ENCODE peak calls at places on chromosomes 1 and 21, in four cellular contexts. M is GM23248, N is fibroblast of lung, H is astrocyte. V is an unnamed sample.

GRCh38 chr1:47438321-47439150 is 692 bp downstream of the FOXD2 start:
- DNase-seq in H (no peak), M (peak), N (no peak), V (no peak)

GRCh38 chr21:27759091-27759659 is 792.3 kb upstream of the ADAMTS5 start:
- DNase-seq in N (no peak), H (no peak), M (peak), V (no peak)

GRCh38 chr1:2560299-2561073 is 4.3 kb downstream of the TNFRSF14 start:
- DNase-seq in H (no peak), N (no peak), M (no peak), V (no peak)

GRCh38 chr1:52771384-52771783 is 45.1 kb downstream of the ZYG11B start:
- DNase-seq in N (peak), M (no peak), H (peak), V (no peak)

GRCh38 chr1:231708394-231708793 is 81.8 kb downstream of the DISC1 start:
- DNase-seq in N (no peak), H (no peak), M (no peak), V (no peak)

GRCh38 chr1:93659805-93660479 is 21.7 kb downstream of the BCAR3 start:
- DNase-seq in H (no peak), M (peak), N (peak), V (no peak)

GRCh38 chr1:165954940-165955339 is 127.5 kb downstream of the UCK2 start:
- DNase-seq in N (peak), M (peak), H (no peak), V (peak)

GRCh38 chr21:46098303-46099141 is 610 bp downstream of the COL6A2 start:
- DNase-seq in N (no peak), H (no peak), M (peak), V (no peak)

GRCh38 chr1:201731592-201731991 is 97.4 kb upstream of the IPO9 start:
- DNase-seq in N (no peak), M (no peak), H (no peak), V (no peak)

GRCh38 chr21:20276954-20277353 is 721.3 kb upstream of the NCAM2 start:
- DNase-seq in M (no peak), H (no peak), N (no peak), V (no peak)

GRCh38 chr1:109773203-109773899 is 9.6 kb upstream of the EPS8L3 start:
- DNase-seq in M (peak), H (peak), N (peak), V (peak)

GRCh38 chr1:157407917-157408525 is 144.3 kb downstream of the FCRL5 start:
- DNase-seq in H (no peak), N (no peak), M (no peak), V (no peak)

GRCh38 chr1:42240964-42241755 is 76.6 kb upstream of the GUCA2A start:
- DNase-seq in M (peak), N (peak), H (peak), V (no peak)

GRCh38 chr1:25065246-25066238 is 135.5 kb upstream of the RUNX3 start:
- DNase-seq in M (peak), H (peak), N (peak), V (no peak)

GRCh38 chr1:168836469-168836868 is 107.5 kb upstream of the DPT start:
- DNase-seq in H (no peak), N (no peak), M (no peak), V (no peak)

GRCh38 chr1:76961181-76961580 is 93.9 kb downstream of the ST6GALNAC5 start:
- DNase-seq in M (peak), N (peak), H (peak), V (no peak)

GRCh38 chr1:117500584-117500983 is 105.3 kb upstream of the TENT5C start:
- DNase-seq in M (no peak), H (no peak), N (no peak), V (no peak)

GRCh38 chr1:166597516-166597915 is 241.8 kb upstream of the POGK start:
- DNase-seq in M (no peak), N (no peak), H (no peak), V (no peak)

GRCh38 chr21:14900058-14900457 is 164.7 kb downstream of the NRIP1 start:
- DNase-seq in H (peak), N (peak), M (peak), V (no peak)

GRCh38 chr1:6922096-6922931 is 137.1 kb downstream of the CAMTA1 start:
- DNase-seq in M (peak), H (peak), N (peak), V (no peak)

GRCh38 chr21:44838038-44838895 is 20.4 kb upstream of the SUMO3 start:
- DNase-seq in N (no peak), M (no peak), H (no peak), V (no peak)

GRCh38 chr1:244289976-244290375 is 161.7 kb downstream of the ADSS2 start:
- DNase-seq in M (no peak), N (no peak), H (no peak), V (no peak)

GRCh38 chr21:20451051-20451450 is 547.2 kb upstream of the NCAM2 start:
- DNase-seq in N (no peak), M (no peak), H (no peak), V (no peak)

GRCh38 chr1:109712321-109712864 is 342 bp downstream of the GSTM5 start:
- DNase-seq in H (no peak), N (no peak), M (no peak), V (no peak)

GRCh38 chr1:31943546-31944184 is 5.5 kb upstream of the PTP4A2 start:
- DNase-seq in M (peak), H (no peak), N (no peak), V (peak)

GRCh38 chr1:153929981-153930948 is 7.5 kb upstream of the GATAD2B start:
- DNase-seq in N (no peak), M (no peak), H (no peak), V (no peak)

GRCh38 chr1:153262462-153263157 is 3.1 kb downstream of the LORICRIN start:
- DNase-seq in H (no peak), N (no peak), M (no peak), V (no peak)

GRCh38 chr1:28926629-28927441 is 12.5 kb downstream of the EPB41 start:
- DNase-seq in H (no peak), N (no peak), M (no peak), V (no peak)

GRCh38 chr1:36098650-36099365 is 10.1 kb downstream of the ADPRS start:
- DNase-seq in H (no peak), M (no peak), N (no peak), V (no peak)

GRCh38 chr1:212820969-212821368 is 26.5 kb downstream of the SPATA45 start:
- DNase-seq in M (no peak), N (no peak), H (no peak), V (no peak)

GRCh38 chr1:181778630-181779285 is 282.8 kb downstream of the ZNF648 start:
- DNase-seq in H (peak), M (no peak), N (peak), V (no peak)

GRCh38 chr1:2645143-2645542 is 12.3 kb upstream of the MMEL1 start:
- DNase-seq in M (no peak), H (no peak), N (no peak), V (no peak)

GRCh38 chr1:35587736-35588135 is 14.6 kb downstream of the TFAP2E start:
- DNase-seq in N (no peak), M (no peak), H (no peak), V (no peak)

GRCh38 chr21:31484219-31484618 is 140.2 kb upstream of the TIAM1 start:
- DNase-seq in M (no peak), H (no peak), N (no peak), V (no peak)

GRCh38 chr1:84969489-84970250 is 27.2 kb downstream of the MCOLN2 start:
- DNase-seq in M (no peak), H (no peak), N (no peak), V (no peak)

GRCh38 chr1:217718873-217719272 is 87.7 kb downstream of the SPATA17 start:
- DNase-seq in N (peak), M (peak), H (peak), V (no peak)

DNA sequence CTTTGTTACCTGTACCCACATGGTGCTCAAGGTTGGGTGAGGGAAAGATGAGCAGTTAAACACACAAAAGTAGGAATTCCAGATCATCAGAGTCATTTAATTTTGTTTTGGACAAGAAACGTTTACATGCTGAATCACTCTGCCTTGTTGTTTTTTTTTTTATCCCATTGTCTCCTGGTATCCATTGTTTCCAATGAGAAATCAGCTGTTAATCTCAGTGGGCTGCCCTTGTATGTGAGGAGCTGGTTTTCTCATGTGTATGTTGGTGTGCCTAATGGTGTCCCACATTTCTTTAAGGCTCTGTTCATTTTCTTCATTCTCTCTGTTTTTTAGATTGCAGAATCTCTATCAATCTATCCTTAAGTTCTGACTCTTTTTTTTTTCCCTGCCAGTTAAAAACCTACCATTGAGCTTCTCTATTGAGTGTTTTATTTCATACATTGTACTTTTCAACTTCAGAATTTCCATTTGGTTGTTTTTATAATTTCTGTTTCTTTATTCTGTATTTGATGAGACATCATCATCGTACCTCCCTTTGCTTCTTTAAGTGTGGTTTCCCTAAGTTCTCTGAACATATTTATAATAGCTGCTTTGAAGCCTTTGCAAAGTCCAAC is 8.8 kb upstream of the OBSCN start:
- DNase-seq in M (peak), H (no peak), N (no peak), V (no peak)
- H3K4me3 ChIP-seq in M (no peak), H (no peak), N (no peak), V (no peak)

DNA sequence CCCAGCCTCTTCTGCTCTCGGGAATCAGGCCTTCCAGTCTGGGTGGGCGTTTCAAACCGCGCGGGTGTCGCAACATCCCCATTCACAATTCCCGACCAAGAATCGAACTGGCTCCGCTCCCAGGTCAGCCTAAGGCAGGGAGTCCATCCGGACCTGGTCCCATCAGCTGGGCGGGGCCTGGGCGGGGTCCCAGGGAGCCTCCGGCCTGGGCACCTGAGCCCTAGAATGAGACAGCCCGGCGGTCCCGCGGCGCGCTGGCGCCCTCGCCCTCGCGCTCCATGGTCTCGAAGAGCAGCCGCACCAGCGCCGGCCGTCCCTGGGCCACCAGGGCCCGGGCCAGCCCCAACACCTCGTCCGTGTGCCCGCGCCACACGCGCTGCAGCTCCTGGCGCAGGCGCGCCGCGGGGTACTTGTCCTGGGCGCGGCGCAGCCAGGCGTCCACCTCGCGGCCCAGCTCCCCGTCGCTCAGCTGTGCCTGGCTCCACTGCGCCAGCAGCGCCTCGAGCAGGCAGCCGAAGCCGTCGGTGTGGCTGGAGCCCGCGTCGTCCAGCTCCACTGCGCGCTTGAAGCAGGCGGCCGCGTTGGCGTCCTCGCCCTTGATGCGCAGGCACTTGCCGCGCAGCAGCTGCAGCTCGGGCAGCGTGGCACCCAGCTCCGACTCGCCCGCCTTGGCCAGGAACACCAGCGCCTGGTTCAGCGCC is 16.9 kb upstream of the PARS2 start:
- DNase-seq in M (peak), N (peak), H (no peak), V (no peak)
- H3K9ac ChIP-seq in M (no peak), N (no peak), H (no peak), V (no peak)

DNA sequence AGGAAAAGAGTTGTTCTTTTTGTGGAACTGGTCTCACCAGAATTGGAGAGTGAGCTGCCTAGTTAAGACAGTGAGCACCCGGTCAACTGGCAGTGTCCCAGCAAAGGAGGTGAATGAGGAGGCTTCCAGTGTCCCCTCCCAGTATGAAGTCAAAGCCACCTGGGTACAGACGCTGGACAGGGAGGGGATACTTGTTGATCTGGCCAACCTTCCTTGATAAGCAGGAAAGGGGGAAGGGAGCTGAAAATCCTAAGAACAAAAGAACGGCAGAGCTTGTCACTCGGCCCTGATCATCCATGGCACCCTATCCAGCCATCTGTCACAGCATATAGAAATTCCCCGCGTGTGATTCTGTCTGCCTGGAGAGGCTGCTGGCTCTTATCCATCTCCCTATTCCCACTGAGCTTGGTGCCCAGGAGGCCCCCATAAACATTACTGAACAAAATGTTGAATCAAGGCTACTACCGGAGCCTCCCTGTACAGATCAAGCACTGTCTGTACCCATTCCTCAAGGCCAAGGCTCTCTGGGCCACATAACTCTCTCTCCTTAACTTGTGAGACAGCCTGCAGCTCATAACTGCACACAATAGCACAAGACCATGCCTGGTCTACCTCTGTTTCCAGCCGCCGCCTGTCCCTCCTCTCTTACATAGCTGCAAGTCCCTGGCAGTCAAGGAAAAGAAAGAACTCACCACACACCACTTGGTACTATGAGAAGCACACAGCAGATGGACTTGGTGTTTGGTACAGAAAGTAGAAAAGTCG is 91.3 kb downstream of the SSBP3 start:
- DNase-seq in N (no peak), M (no peak), H (no peak), V (no peak)
- H3K27ac ChIP-seq in N (no peak), M (no peak), H (no peak), V (no peak)

GRCh38 chr1:170586942-170587593 is 55.1 kb downstream of the GORAB start:
- DNase-seq in N (peak), H (peak), M (peak), V (no peak)
- H3K4me3 ChIP-seq in N (no peak), H (peak), M (peak), V (peak)

V was measured in SK-N-MC.